ENCODE peak calls at places on chromosome 11, in six cellular contexts. F, Z, L, G, H and W are unnamed samples.

GRCh38 chr11:105468154-105468553 is 141.7 kb upstream of the GRIA4 start:
- DNase-seq in F (no peak), Z (no peak), L (no peak), G (no peak), H (peak), W (no peak)

GRCh38 chr11:16809901-16810668 is 71.6 kb downstream of the C11orf58 start:
- DNase-seq in F (no peak), Z (peak), L (no peak), G (no peak), H (peak), W (no peak)

GRCh38 chr11:134511255-134511654 is 99.2 kb upstream of the B3GAT1 start:
- DNase-seq in F (no peak), Z (no peak), L (peak), G (no peak), H (no peak), W (no peak)

GRCh38 chr11:83023410-83023809 is 48.3 kb downstream of the RAB30 start:
- DNase-seq in F (no peak), Z (no peak), L (no peak), G (no peak), H (no peak), W (no peak)

GRCh38 chr11:108340958-108341357 is 118.1 kb downstream of the ATM start:
- DNase-seq in F (peak), Z (no peak), L (no peak), G (no peak), H (no peak), W (no peak)

GRCh38 chr11:503179-503981 is 3.7 kb downstream of the RNH1 start:
- DNase-seq in F (peak), Z (peak), L (no peak), G (peak), H (peak), W (no peak)

GRCh38 chr11:126405906-126406305 is 50.4 kb downstream of the ST3GAL4 start:
- DNase-seq in F (no peak), Z (peak), L (no peak), G (no peak), H (no peak), W (no peak)

GRCh38 chr11:109490953-109491733 is 69.2 kb downstream of the C11orf87 start:
- DNase-seq in F (no peak), Z (no peak), L (no peak), G (no peak), H (peak), W (no peak)

GRCh38 chr11:100684101-100685065 is 2.7 kb upstream of the ARHGAP42 start:
- DNase-seq in F (no peak), Z (no peak), L (no peak), G (peak), H (no peak), W (no peak)

GRCh38 chr11:27319065-27319464 is 44.0 kb downstream of the CCDC34 start:
- DNase-seq in F (no peak), Z (no peak), L (no peak), G (peak), H (peak), W (no peak)

GRCh38 chr11:63592975-63593395 is 21.2 kb downstream of the PLAAT3 start:
- DNase-seq in F (peak), Z (no peak), L (peak), G (peak), H (peak), W (no peak)

GRCh38 chr11:85823816-85824215 is 12.9 kb upstream of the SYTL2 start:
- DNase-seq in F (no peak), Z (no peak), L (no peak), G (peak), H (no peak), W (no peak)

GRCh38 chr11:130769782-130770565 is 146.3 kb downstream of the SNX19 start:
- DNase-seq in F (peak), Z (no peak), L (no peak), G (no peak), H (peak), W (no peak)
- TF ChIP-seq CTCF in F (peak), Z (no peak), L (no peak), G (no peak), H (no peak), W (no peak)

DNA sequence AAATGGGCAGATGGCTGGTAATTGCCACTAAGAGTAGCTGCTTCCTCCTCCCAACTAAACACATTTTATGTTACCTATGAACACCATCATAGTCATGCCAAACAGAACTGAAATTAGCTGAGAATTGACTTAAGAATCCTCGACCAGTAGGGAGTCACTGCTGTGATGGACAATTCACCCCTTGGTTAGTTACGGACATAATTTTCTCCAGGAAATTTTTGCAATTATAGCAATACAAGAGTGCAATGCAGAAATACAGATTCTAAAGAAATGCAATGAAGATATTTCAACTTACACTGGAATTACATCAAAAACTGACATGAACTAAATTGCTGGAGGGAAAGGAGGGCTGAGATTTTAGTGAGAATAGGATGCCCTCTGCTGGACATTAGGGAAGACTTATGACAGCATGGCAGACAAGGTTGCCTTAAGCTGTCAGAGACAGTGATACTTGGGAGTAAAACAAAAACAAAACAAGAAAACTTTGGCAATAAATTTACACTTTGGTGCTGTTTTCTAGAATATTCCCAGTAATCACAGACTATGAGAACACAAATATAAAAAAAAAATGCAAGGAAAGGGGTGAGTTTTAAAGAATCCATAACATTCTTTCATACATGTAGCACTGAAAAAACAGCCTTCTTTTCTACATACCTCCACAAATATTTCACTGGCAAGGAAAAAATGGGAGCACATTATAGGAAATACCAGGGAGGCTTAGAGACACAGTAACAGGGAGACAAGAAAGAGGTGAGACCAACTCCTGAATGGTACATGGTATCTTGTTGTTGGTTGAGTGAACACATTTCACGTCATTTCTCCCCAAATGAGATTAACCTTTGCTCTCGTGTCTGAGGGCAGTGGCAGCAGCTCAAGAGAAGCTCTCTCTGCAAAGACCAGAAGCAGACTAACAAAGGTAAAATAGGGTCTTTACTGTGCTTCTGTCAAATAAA is 11.2 kb upstream of the PPP2R1B start:
- DNase-seq in F (no peak), Z (no peak), L (peak), G (peak), H (peak), W (no peak)
- TF ChIP-seq CTCF in F (peak), Z (peak), L (peak), G (peak), H (peak), W (peak)

GRCh38 chr11:111851636-111852035 is 19.7 kb downstream of the ALG9 start:
- DNase-seq in F (no peak), Z (no peak), L (no peak), G (no peak), H (peak), W (no peak)
- TF ChIP-seq CTCF in F (peak), Z (no peak), L (no peak), G (no peak), H (peak), W (peak)

DNA sequence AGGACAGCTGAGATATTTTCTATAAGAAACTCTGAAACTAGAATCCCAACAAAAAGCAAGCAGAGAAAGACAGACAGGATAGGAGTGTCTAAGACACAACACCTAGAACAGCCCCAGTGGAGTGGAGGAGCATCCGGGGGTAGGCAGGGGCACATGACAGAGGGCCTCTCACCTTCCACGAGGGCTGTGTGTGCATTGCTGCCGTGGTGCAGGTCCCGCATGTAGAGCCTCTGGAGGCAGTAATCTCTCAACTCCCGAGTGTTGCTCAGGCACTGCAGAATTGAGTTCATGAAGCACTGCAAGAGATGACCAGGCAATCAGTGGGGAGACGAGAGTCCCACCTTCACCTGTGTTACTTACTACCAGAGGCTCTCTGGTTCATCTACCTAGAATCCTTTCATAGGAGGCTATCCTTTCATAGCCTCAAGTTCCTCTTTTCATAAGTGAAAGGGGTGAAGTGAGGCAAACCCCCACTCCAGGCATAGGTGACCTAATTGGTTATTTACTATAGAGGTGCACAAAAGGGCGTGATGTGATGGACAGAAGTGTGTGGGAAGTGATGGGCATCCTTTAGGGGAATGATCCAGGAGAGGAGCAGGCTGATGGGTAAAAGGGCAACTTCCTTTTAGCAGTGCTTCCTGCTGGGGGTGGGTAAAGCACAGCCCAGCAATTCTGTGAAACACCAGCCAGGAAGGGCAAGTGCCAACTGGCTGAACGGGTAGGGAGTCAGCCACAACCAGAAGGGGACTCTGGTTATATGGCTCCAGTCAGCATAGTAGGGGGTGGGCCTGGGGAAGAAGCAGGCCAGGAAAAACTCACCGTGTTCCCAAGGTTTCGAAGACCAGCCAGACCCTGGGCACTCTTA is 13.1 kb upstream of the MFRP start:
- DNase-seq in F (no peak), Z (peak), L (no peak), G (no peak), H (no peak), W (no peak)
- TF ChIP-seq CTCF in F (no peak), Z (no peak), L (no peak), G (no peak), H (no peak), W (no peak)

GRCh38 chr11:8354622-8355417 is 91.1 kb upstream of the LMO1 start:
- DNase-seq in F (peak), Z (peak), L (peak), G (peak), H (no peak), W (no peak)
- TF ChIP-seq CTCF in F (no peak), Z (no peak), L (no peak), G (no peak), H (no peak), W (no peak)

GRCh38 chr11:58744988-58745704 is 13.4 kb upstream of the GLYAT start:
- DNase-seq in F (no peak), Z (no peak), L (no peak), G (no peak), H (no peak), W (no peak)

GRCh38 chr11:58745705-58746364 is 14.1 kb upstream of the GLYAT start:
- DNase-seq in F (no peak), Z (no peak), L (no peak), G (no peak), H (no peak), W (no peak)

GRCh38 chr11:58741127-58741526 is 9.4 kb upstream of the GLYAT start:
- DNase-seq in F (no peak), Z (no peak), L (no peak), G (no peak), H (no peak), W (no peak)

GRCh38 chr11:58742140-58742539 is 10.4 kb upstream of the GLYAT start:
- DNase-seq in F (no peak), Z (no peak), L (no peak), G (peak), H (no peak), W (no peak)

GRCh38 chr11:58742981-58743880 is 11.5 kb upstream of the GLYAT start:
- DNase-seq in F (peak), Z (no peak), L (no peak), G (peak), H (no peak), W (no peak)
- TF ChIP-seq CTCF in F (peak), Z (no peak), L (no peak), G (peak), H (no peak), W (peak)

GRCh38 chr11:7830740-7831139 is 34.0 kb upstream of the OR5P2 start:
- DNase-seq in F (no peak), Z (no peak), L (no peak), G (no peak), H (no peak), W (no peak)

DNA sequence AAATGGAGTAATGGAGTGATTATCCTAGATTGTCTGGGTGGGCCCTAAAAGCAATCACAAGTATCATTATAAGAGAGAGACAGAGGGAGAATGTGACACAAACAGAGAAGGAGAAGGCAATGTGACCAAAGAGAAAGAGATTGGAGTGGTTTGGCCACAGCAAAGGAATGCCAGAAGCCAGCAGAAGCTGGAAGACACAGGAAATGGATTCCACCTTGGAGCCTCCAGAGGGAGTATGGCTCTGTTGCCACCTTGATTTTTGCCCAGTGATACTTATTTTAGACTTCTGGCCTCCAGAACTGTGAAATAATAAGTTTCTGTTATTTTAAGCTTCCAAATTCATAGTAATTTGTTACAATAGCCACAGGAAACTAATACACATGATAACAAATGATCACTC is 36.8 kb upstream of the OR5P2 start:
- DNase-seq in F (no peak), Z (no peak), L (no peak), G (no peak), H (no peak), W (no peak)
- TF ChIP-seq CTCF in F (peak), Z (no peak), L (no peak), G (no peak), H (no peak), W (no peak)